ENCODE peak calls at places on chromosomes 2 and 18, in eight cellular contexts. Y is GM23248; A is tibial artery; I is lung; J is posterior cingulate gyrus; C is Peyer's patch; F is CD8-positive, alpha-beta T cell; U is substantia nigra. N is an unnamed sample.

GRCh38 chr18:58223717-58224424 is 179.8 kb downstream of the NEDD4L start:
- DNase-seq in A (no peak), I (peak; percentile 72), Y (peak; percentile 97), U (no peak), J (no peak), C (peak; percentile 77), F (no peak), N (no peak)

GRCh38 chr18:67665266-67665665 is 148.7 kb upstream of the DSEL start:
- DNase-seq in U (no peak), I (no peak), Y (peak; percentile 78), C (no peak), F (no peak), J (no peak), A (no peak), N (no peak)

GRCh38 chr2:112204411-112204810 is 50.4 kb downstream of the ZC3H8 start:
- DNase-seq in C (no peak), I (no peak), U (no peak), F (no peak), A (no peak), J (no peak), Y (peak; percentile 46), N (no peak)

GRCh38 chr2:9914384-9915065 is 37.0 kb upstream of the GRHL1 start:
- DNase-seq in A (no peak), I (no peak), J (no peak), C (peak; percentile 48), F (no peak), Y (peak; percentile 68), U (no peak), N (no peak)

GRCh38 chr18:26091047-26091630 is 726 bp upstream of the SS18 start:
- DNase-seq in A (peak; percentile 67), C (no peak), Y (peak; percentile 90), I (no peak), F (no peak), U (no peak), J (no peak), N (no peak)

GRCh38 chr18:44246001-44246400 is 434.7 kb upstream of the SETBP1 start:
- DNase-seq in I (no peak), A (no peak), C (no peak), F (no peak), U (no peak), Y (peak; percentile 1), J (no peak), N (no peak)

GRCh38 chr18:36078751-36079529 is 11.6 kb upstream of the RPRD1A start:
- DNase-seq in J (no peak), U (no peak), C (no peak), A (no peak), F (no peak), I (no peak), Y (peak; percentile 49), N (no peak)

GRCh38 chr2:111908578-111908977 is 10.2 kb downstream of the MERTK start:
- DNase-seq in C (no peak), F (no peak), J (no peak), Y (no peak), A (no peak), U (no peak), I (no peak), N (no peak)

GRCh38 chr18:13540783-13541182 is 185.6 kb downstream of the FAM210A start:
- DNase-seq in F (peak; percentile 75), A (no peak), I (no peak), U (no peak), Y (no peak), C (no peak), J (no peak), N (no peak)

GRCh38 chr2:238043851-238044250 is 16.9 kb upstream of the SCLY start:
- DNase-seq in I (no peak), Y (no peak), U (no peak), A (no peak), J (no peak), C (no peak), F (peak; percentile 15), N (no peak)

GRCh38 chr2:23814963-23815362 is 112.0 kb downstream of the ATAD2B start:
- DNase-seq in Y (no peak), A (no peak), C (no peak), F (no peak), I (no peak), U (no peak), J (no peak), N (no peak)

GRCh38 chr2:130252880-130253645 is 54.8 kb upstream of the TUBA3E start:
- DNase-seq in F (no peak), A (no peak), C (no peak), Y (peak; percentile 6), I (no peak), J (no peak), U (no peak), N (no peak)

GRCh38 chr2:70513751-70514150 is 39.9 kb downstream of the TGFA start:
- DNase-seq in Y (no peak), C (no peak), U (no peak), F (no peak), J (no peak), I (no peak), A (no peak), N (no peak)